ENCODE peak calls at places on chromosomes 4 and X, in four cellular contexts. R is brain microvascular endothelial cell, U is renal cortical epithelial cell, F is germinal center. N is an unnamed sample.

GRCh38 chr4:139576219-139576618 is 20.2 kb upstream of the SETD7 start:
- DNase-seq in U (no peak), F (no peak), R (peak), N (no peak)

GRCh38 chrX:71928856-71929255 is 18.2 kb downstream of the NHSL2 start:
- DNase-seq in F (no peak), R (no peak), U (no peak), N (no peak)

GRCh38 chr4:74623041-74623440 is 171.3 kb downstream of the BTC start:
- DNase-seq in U (peak), F (peak), R (peak), N (no peak)

GRCh38 chr4:113276448-113277158 is 227.2 kb downstream of the ANK2 start:
- DNase-seq in U (no peak), R (no peak), F (no peak), N (no peak)

GRCh38 chr4:16516796-16517413 is 290.6 kb upstream of the TAPT1 start:
- DNase-seq in R (peak), F (no peak), U (peak), N (peak)

GRCh38 chr4:184568770-184569169 is 80.5 kb downstream of the CASP3 start:
- DNase-seq in U (no peak), R (no peak), F (no peak), N (no peak)

GRCh38 chr4:32745351-32745750 is 2025.2 kb downstream of the PCDH7 start:
- DNase-seq in U (no peak), R (no peak), F (no peak), N (no peak)

GRCh38 chrX:50206753-50207152 is 2.2 kb downstream of the CCNB3 start:
- DNase-seq in R (no peak), F (no peak), U (no peak), N (no peak)

GRCh38 chrX:134148293-134148692 is 88.7 kb upstream of the CCDC160 start:
- DNase-seq in R (no peak), U (no peak), F (no peak), N (no peak)

GRCh38 chrX:3346436-3347329 is at the start of gene MXRA5:
- DNase-seq in U (no peak), F (no peak), R (no peak), N (no peak)

GRCh38 chr4:128358231-128358902 is 70.8 kb upstream of the PGRMC2 start:
- DNase-seq in F (no peak), U (peak), R (peak), N (no peak)

GRCh38 chrX:136209016-136209738 is 42.0 kb downstream of the MAP7D3 start:
- DNase-seq in U (no peak), R (peak), F (peak), N (no peak)

GRCh38 chrX:45472968-45473367 is 272.3 kb upstream of the DIPK2B start:
- DNase-seq in F (no peak), R (no peak), U (no peak), N (no peak)

GRCh38 chrX:52217494-52218160 is 32.9 kb downstream of the MAGED4 start:
- DNase-seq in U (no peak), F (no peak), R (no peak), N (no peak)

GRCh38 chr4:79653871-79654270 is 245.8 kb upstream of the GK2 start:
- DNase-seq in R (peak), U (peak), F (no peak), N (no peak)

GRCh38 chr4:109921384-109921808 is 8.7 kb downstream of the EGF start:
- DNase-seq in F (no peak), U (peak), R (peak), N (peak)

GRCh38 chr4:184822356-184822755 is 3.4 kb downstream of the ACSL1 start:
- DNase-seq in F (no peak), R (no peak), U (no peak), N (no peak)

GRCh38 chrX:25021132-25021498 is 5.3 kb upstream of the ARX start:
- DNase-seq in U (no peak), F (no peak), R (no peak), N (no peak)

GRCh38 chr4:20493761-20494353 is 206.4 kb upstream of the PACRGL start:
- DNase-seq in U (peak), R (peak), F (no peak), N (no peak)

GRCh38 chr4:77156533-77156911 is 485 bp upstream of the CCNG2 start:
- DNase-seq in U (peak), R (peak), F (peak), N (peak)

GRCh38 chr4:8607603-8608481 is 15.3 kb downstream of the CPZ start:
- DNase-seq in F (peak), U (no peak), R (no peak), N (no peak)

GRCh38 chr4:56132835-56133234 is 184.1 kb downstream of the CEP135 start:
- DNase-seq in U (no peak), R (no peak), F (no peak), N (no peak)

GRCh38 chr4:182219400-182219799 is 23.8 kb upstream of the TENM3 start:
- DNase-seq in R (peak), U (no peak), F (no peak), N (no peak)

GRCh38 chr4:83054928-83055327 is 19.9 kb downstream of the COPS4 start:
- DNase-seq in R (no peak), F (peak), U (peak), N (no peak)

GRCh38 chr4:151324449-151325319 is 721 bp downstream of the SH3D19 start:
- DNase-seq in U (peak), R (peak), F (no peak), N (peak)

GRCh38 chr4:1445716-1446445 is 39.6 kb upstream of the NKX1-1 start:
- DNase-seq in F (no peak), R (no peak), U (no peak), N (no peak)

GRCh38 chrX:48489296-48489695 is 13.3 kb downstream of the FTSJ1 start:
- DNase-seq in F (no peak), R (no peak), U (no peak), N (no peak)

GRCh38 chr4:162164881-162165528 is 1.2 kb upstream of the FSTL5 start:
- DNase-seq in F (no peak), R (no peak), U (peak), N (no peak)

GRCh38 chr4:8157496-8157895 is 1.1 kb downstream of the ABLIM2 start:
- DNase-seq in R (no peak), U (no peak), F (no peak), N (no peak)

GRCh38 chrX:18542131-18542530 is 116.7 kb downstream of the CDKL5 start:
- DNase-seq in R (no peak), U (no peak), F (no peak), N (no peak)

GRCh38 chrX:137565921-137566745 is at the start of gene ZIC3:
- DNase-seq in F (no peak), U (peak), R (peak), N (peak)

GRCh38 chr4:6355052-6355451 is 85.4 kb downstream of the WFS1 start:
- DNase-seq in F (no peak), R (no peak), U (no peak), N (no peak)

GRCh38 chr4:140100771-140101170 is 53.2 kb downstream of the MAML3 start:
- DNase-seq in F (no peak), U (no peak), R (no peak), N (no peak)

GRCh38 chr4:4415107-4415805 is 28.4 kb downstream of the NSG1 start:
- DNase-seq in R (no peak), U (no peak), F (no peak), N (no peak)

GRCh38 chr4:141771889-141772830 is 135.8 kb downstream of the IL15 start:
- DNase-seq in F (no peak), U (no peak), R (no peak), N (no peak)